ENCODE peak calls at places on chromosomes 6 and 20, in seven cellular contexts. S, E, A, C, B, V and W are unnamed samples.
A peak's percentile ranks its signal among the peaks of the same experiment; 100 is the strongest.

GRCh38 chr20:63567382-63568169 is 6.5 kb downstream of the HELZ2 start:
- DNase-seq in S (no peak), E (no peak), A (no peak), C (no peak), B (no peak), V (no peak), W (no peak)

GRCh38 chr6:87718662-87719433 is 16.8 kb upstream of the AKIRIN2 start:
- DNase-seq in S (no peak), E (no peak), A (no peak), C (no peak), B (no peak), V (no peak), W (no peak)

GRCh38 chr6:29506446-29507067 is 18.8 kb upstream of the MAS1L start:
- DNase-seq in S (no peak), E (no peak), A (no peak), C (no peak), B (no peak), V (no peak), W (no peak)

GRCh38 chr20:5073154-5074049 is 46.4 kb downstream of the PCNA start:
- DNase-seq in S (peak; percentile 88), E (no peak), A (peak; percentile 43), C (peak; percentile 70), B (peak; percentile 90), V (no peak), W (no peak)

GRCh38 chr6:12009904-12010634 is 2.0 kb upstream of the HIVEP1 start:
- DNase-seq in S (peak; percentile 62), E (no peak), A (no peak), C (no peak), B (no peak), V (no peak), W (no peak)

GRCh38 chr6:2226775-2227174 is 18.6 kb downstream of the GMDS start:
- DNase-seq in S (no peak), E (no peak), A (no peak), C (no peak), B (no peak), V (no peak), W (no peak)

GRCh38 chr20:44746367-44747165 is 901 bp downstream of the KCNK15 start:
- DNase-seq in S (no peak), E (no peak), A (no peak), C (no peak), B (peak; percentile 50), V (no peak), W (no peak)

GRCh38 chr20:1819311-1820136 is 75.7 kb upstream of the SIRPA start:
- DNase-seq in S (no peak), E (no peak), A (no peak), C (no peak), B (no peak), V (no peak), W (no peak)

GRCh38 chr6:21738180-21739094 is 144.9 kb downstream of the SOX4 start:
- DNase-seq in S (no peak), E (no peak), A (no peak), C (no peak), B (no peak), V (no peak), W (no peak)

GRCh38 chr6:69416739-69417138 is 380.1 kb downstream of the LMBRD1 start:
- DNase-seq in S (no peak), E (no peak), A (no peak), C (no peak), B (no peak), V (no peak), W (no peak)

GRCh38 chr6:168418151-168418551 is 22.8 kb upstream of the SMOC2 start:
- DNase-seq in S (no peak), E (no peak), A (no peak), C (no peak), B (no peak), V (no peak), W (no peak)

GRCh38 chr6:137102851-137103492 is 58.2 kb upstream of the IL20RA start:
- DNase-seq in S (no peak), E (no peak), A (no peak), C (no peak), B (no peak), V (no peak), W (no peak)

GRCh38 chr6:122151768-122152167 is 247.7 kb upstream of the HSF2 start:
- DNase-seq in S (no peak), E (no peak), A (no peak), C (no peak), B (no peak), V (no peak), W (no peak)

GRCh38 chr6:97765480-97765879 is 482.5 kb upstream of the MMS22L start:
- DNase-seq in S (no peak), E (no peak), A (no peak), C (no peak), B (no peak), V (no peak), W (no peak)

DNA sequence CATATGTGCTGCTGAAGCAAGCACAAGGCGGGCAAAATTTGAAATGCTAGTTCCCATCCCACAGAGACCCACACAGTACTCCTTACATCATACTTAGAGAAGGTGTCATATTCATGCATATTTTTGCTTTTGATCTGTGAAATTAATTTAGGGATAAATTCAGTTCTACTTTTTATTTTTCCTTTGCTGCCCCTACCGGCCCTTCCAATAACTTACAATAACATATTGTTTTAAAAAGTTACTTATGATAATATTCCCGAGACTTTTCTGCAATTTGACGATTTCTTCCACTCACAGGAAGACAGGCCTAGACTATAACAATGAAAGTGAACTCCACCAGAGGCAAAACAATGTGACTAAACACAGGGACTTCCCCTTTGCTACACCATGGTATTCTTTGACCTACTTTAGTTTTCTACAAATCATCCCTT is 35.0 kb downstream of the SESN1 start:
- DNase-seq in S (no peak), E (no peak), A (no peak), C (no peak), B (no peak), V (no peak), W (no peak)
- TF ChIP-seq CTCF in S (no peak), E (no peak), A (peak; percentile 29), C (no peak), B (peak; percentile 11), V (no peak), W (no peak)

GRCh38 chr6:92779758-92780157 is 639.6 kb downstream of the EPHA7 start:
- DNase-seq in S (peak; percentile 7), E (no peak), A (no peak), C (no peak), B (peak; percentile 12), V (no peak), W (peak; percentile 70)

GRCh38 chr6:92777146-92777740 is 642.1 kb downstream of the EPHA7 start:
- DNase-seq in S (no peak), E (no peak), A (no peak), C (no peak), B (no peak), V (no peak), W (no peak)
- TF ChIP-seq CTCF in S (no peak), E (peak; percentile 75), A (no peak), C (no peak), B (peak; percentile 18), V (peak; percentile 80), W (peak; percentile 63)

DNA sequence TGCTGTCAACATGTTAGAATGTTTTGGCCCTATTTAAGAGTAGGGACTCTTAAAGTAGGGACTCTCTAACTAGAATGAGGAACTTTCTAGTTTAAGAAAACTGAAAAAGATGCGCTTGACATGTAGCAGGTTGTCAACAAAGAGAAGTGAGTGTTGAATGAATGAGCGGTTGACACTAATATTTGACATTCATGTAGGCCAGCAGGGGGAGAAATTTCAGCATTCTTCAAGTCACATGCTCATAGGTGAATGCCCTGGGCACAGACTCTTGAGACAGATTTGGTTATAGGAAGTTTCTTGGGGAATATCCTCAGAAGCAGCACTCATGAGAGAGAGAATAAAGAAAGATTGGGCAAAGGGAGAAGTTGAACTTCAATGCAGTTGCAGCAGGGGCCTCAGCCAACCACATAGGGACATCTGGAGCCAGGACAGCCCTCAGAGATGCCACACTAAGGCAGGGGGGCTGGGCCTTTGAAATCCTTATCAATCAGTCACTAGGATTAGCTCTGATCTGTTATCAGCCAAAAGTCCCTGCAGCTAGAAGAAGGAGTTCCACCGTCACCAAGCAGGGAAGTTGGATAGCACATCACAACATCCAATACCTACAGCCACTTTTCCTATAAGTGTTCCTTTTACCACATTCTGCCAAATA is 145.1 kb upstream of the FKBP1C start:
- DNase-seq in S (no peak), E (no peak), A (no peak), C (no peak), B (no peak), V (no peak), W (no peak)
- TF ChIP-seq CTCF in S (no peak), E (peak; percentile 23), A (no peak), C (no peak), B (no peak), V (peak; percentile 48), W (peak; percentile 14)

GRCh38 chr6:153553627-153554026 is 422.5 kb upstream of the RGS17 start:
- DNase-seq in S (no peak), E (no peak), A (no peak), C (no peak), B (no peak), V (no peak), W (no peak)
- TF ChIP-seq CTCF in S (no peak), E (peak; percentile 43), A (no peak), C (no peak), B (no peak), V (peak; percentile 46), W (no peak)

DNA sequence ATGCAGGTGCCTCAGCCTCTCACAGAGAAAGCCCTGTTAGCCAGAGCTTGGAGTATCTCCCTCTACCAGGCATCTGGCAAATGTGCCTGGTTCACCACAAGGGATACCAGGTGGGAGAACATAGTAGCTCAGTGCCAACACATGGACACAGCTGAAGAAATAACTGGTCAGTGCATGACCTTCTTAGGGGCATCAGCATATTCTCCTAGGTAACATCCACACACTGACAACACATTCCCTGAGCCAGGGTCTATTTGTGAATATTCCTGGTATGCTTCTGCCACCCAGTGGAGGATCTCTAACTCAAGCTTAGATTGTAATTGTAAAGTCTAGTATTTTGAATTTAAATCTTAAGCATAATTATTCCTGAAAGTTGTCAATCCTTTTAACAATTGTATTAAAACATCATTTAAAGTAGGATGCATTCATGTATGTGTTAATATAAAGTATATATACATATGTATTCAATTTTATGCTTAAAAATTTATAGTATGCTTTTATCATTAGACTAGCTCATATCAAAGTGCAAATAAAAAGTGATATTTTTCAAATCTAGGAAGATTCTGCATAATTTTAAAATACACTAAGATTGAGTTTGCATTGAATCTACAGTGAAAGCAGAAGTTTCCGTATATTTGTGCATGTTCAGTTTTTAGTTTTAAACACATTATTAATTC is 45.3 kb upstream of the COL21A1 start:
- DNase-seq in S (peak; percentile 44), E (peak; percentile 17), A (peak; percentile 20), C (no peak), B (peak; percentile 23), V (peak; percentile 42), W (no peak)
- TF ChIP-seq CTCF in S (peak; percentile 41), E (peak; percentile 83), A (peak; percentile 69), C (no peak), B (peak; percentile 22), V (peak; percentile 87), W (peak; percentile 60)

GRCh38 chr6:14265049-14266021 is 147.8 kb downstream of the CD83 start:
- DNase-seq in S (no peak), E (no peak), A (no peak), C (no peak), B (no peak), V (no peak), W (no peak)
- TF ChIP-seq CTCF in S (no peak), E (peak; percentile 13), A (no peak), C (no peak), B (no peak), V (no peak), W (peak; percentile 25)

DNA sequence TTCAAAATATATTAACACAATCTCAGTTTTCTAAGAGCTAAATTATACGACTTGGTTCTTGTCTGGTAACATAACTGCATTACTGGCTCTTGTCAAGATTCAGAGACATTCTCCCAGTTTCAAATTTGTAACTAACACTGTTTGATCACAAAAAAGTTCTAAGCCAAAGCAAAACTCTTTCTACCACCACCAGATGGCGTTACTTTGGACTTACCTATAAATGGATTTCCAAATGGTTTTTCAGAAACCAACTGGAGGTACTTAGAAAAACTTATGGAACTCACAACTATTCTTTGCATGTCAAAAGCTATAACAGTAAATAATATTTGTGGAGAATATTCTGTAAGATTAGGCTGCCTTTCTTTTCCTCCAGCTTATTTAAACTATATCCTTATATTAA is 34.2 kb upstream of the GFRAL start:
- DNase-seq in S (no peak), E (no peak), A (no peak), C (no peak), B (no peak), V (no peak), W (no peak)
- TF ChIP-seq CTCF in S (no peak), E (peak; percentile 39), A (peak; percentile 37), C (no peak), B (no peak), V (peak; percentile 58), W (no peak)